ENCODE peak calls at places on chromosomes 4 and X, in seven cellular contexts. One of them, this sample, is unnamed. For H3K27me3, the result is how much of the 10 kb centered on the place peaks cover.

GRCh38 chrX:6667048-6667768 is 132.3 kb upstream of the VCX3A start:
- DNase-seq in mammary epithelial cell: peak
- DNase-seq in colonic mucosa: no peak
- DNase-seq in astrocyte: no peak
- DNase-seq in fibroblast of lung: no peak
- DNase-seq in H1: no peak
- DNase-seq in HepG2: no peak
- DNase-seq in this sample: no peak

GRCh38 chr4:133839326-133839725 is 362.3 kb downstream of the PABPC4L start:
- DNase-seq in H1: no peak
- DNase-seq in colonic mucosa: no peak
- DNase-seq in astrocyte: no peak
- DNase-seq in mammary epithelial cell: no peak
- DNase-seq in fibroblast of lung: peak
- DNase-seq in HepG2: no peak
- DNase-seq in this sample: no peak

GRCh38 chr4:24244663-24245519 is 339.5 kb downstream of the DHX15 start:
- DNase-seq in astrocyte: peak
- DNase-seq in H1: no peak
- DNase-seq in fibroblast of lung: peak
- DNase-seq in HepG2: no peak
- DNase-seq in mammary epithelial cell: no peak
- DNase-seq in colonic mucosa: no peak
- DNase-seq in this sample: no peak

GRCh38 chrX:134548257-134548732 is 88.3 kb downstream of the HPRT1 start:
- DNase-seq in H1: no peak
- DNase-seq in astrocyte: no peak
- DNase-seq in HepG2: no peak
- DNase-seq in fibroblast of lung: no peak
- DNase-seq in mammary epithelial cell: no peak
- DNase-seq in colonic mucosa: no peak
- DNase-seq in this sample: peak

GRCh38 chrX:1486749-1487361 is 34.1 kb upstream of the ASMTL start:
- DNase-seq in fibroblast of lung: no peak
- DNase-seq in mammary epithelial cell: no peak
- DNase-seq in colonic mucosa: no peak
- DNase-seq in astrocyte: no peak
- DNase-seq in H1: no peak
- DNase-seq in HepG2: no peak
- DNase-seq in this sample: peak

GRCh38 chr4:126869967-126870366 is 762.8 kb upstream of the INTU start:
- DNase-seq in astrocyte: no peak
- DNase-seq in fibroblast of lung: no peak
- DNase-seq in colonic mucosa: no peak
- DNase-seq in H1: no peak
- DNase-seq in mammary epithelial cell: peak
- DNase-seq in HepG2: no peak
- DNase-seq in this sample: no peak

GRCh38 chr4:38091636-38092035 is 131.4 kb downstream of the PTTG2 start:
- DNase-seq in mammary epithelial cell: peak
- DNase-seq in colonic mucosa: no peak
- DNase-seq in astrocyte: peak
- DNase-seq in HepG2: no peak
- DNase-seq in H1: no peak
- DNase-seq in fibroblast of lung: peak
- DNase-seq in this sample: no peak

GRCh38 chr4:78776729-78777555 is 792 bp downstream of the BMP2K start:
- DNase-seq in colonic mucosa: peak
- DNase-seq in HepG2: peak
- DNase-seq in astrocyte: peak
- DNase-seq in fibroblast of lung: peak
- DNase-seq in mammary epithelial cell: peak
- DNase-seq in H1: peak
- DNase-seq in this sample: peak

GRCh38 chr4:6472008-6472386 is 417 bp downstream of the PPP2R2C start:
- DNase-seq in fibroblast of lung: no peak
- DNase-seq in colonic mucosa: peak
- DNase-seq in mammary epithelial cell: no peak
- DNase-seq in astrocyte: no peak
- DNase-seq in H1: no peak
- DNase-seq in HepG2: no peak
- DNase-seq in this sample: no peak

GRCh38 chr4:1377606-1378261 is 28.5 kb downstream of the NKX1-1 start:
- DNase-seq in colonic mucosa: no peak
- DNase-seq in H1: no peak
- DNase-seq in fibroblast of lung: no peak
- DNase-seq in mammary epithelial cell: no peak
- DNase-seq in astrocyte: no peak
- DNase-seq in HepG2: no peak
- DNase-seq in this sample: no peak

GRCh38 chr4:87982446-87982845 is 6.9 kb downstream of the SPP1 start:
- DNase-seq in fibroblast of lung: no peak
- DNase-seq in colonic mucosa: no peak
- DNase-seq in HepG2: no peak
- DNase-seq in astrocyte: peak
- DNase-seq in H1: no peak
- DNase-seq in mammary epithelial cell: no peak
- DNase-seq in this sample: no peak

GRCh38 chr4:138540056-138540800 is 298.1 kb upstream of the SLC7A11 start:
- DNase-seq in astrocyte: peak
- DNase-seq in H1: no peak
- DNase-seq in mammary epithelial cell: peak
- DNase-seq in fibroblast of lung: no peak
- DNase-seq in colonic mucosa: no peak
- DNase-seq in HepG2: no peak
- DNase-seq in this sample: no peak

GRCh38 chr4:77187231-77187630 is 30.2 kb downstream of the CCNG2 start:
- DNase-seq in H1: no peak
- DNase-seq in colonic mucosa: no peak
- DNase-seq in astrocyte: no peak
- DNase-seq in fibroblast of lung: no peak
- DNase-seq in HepG2: no peak
- DNase-seq in mammary epithelial cell: no peak
- DNase-seq in this sample: no peak

GRCh38 chr4:119209077-119209476 is 3.4 kb upstream of the USP53 start:
- DNase-seq in fibroblast of lung: peak
- DNase-seq in H1: no peak
- DNase-seq in colonic mucosa: no peak
- DNase-seq in HepG2: peak
- DNase-seq in astrocyte: peak
- DNase-seq in mammary epithelial cell: peak
- DNase-seq in this sample: no peak

GRCh38 chrX:14963447-14964236 is 90.4 kb downstream of the MOSPD2 start:
- DNase-seq in astrocyte: peak
- DNase-seq in HepG2: no peak
- DNase-seq in H1: no peak
- DNase-seq in colonic mucosa: no peak
- DNase-seq in fibroblast of lung: peak
- DNase-seq in mammary epithelial cell: peak
- DNase-seq in this sample: no peak

GRCh38 chrX:65926095-65927019 is 113.5 kb downstream of the VSIG4 start:
- DNase-seq in HepG2: no peak
- DNase-seq in astrocyte: no peak
- DNase-seq in H1: no peak
- DNase-seq in fibroblast of lung: no peak
- DNase-seq in colonic mucosa: no peak
- DNase-seq in mammary epithelial cell: no peak
- DNase-seq in this sample: peak

GRCh38 chrX:154468217-154468616 is 10.1 kb downstream of the PLXNA3 start:
- DNase-seq in fibroblast of lung: no peak
- DNase-seq in astrocyte: no peak
- DNase-seq in mammary epithelial cell: no peak
- DNase-seq in colonic mucosa: no peak
- DNase-seq in H1: no peak
- DNase-seq in HepG2: no peak
- DNase-seq in this sample: no peak

GRCh38 chr4:89988268-89988667 is 93.6 kb downstream of the MMRN1 start:
- DNase-seq in fibroblast of lung: no peak
- DNase-seq in mammary epithelial cell: no peak
- DNase-seq in HepG2: no peak
- DNase-seq in H1: no peak
- DNase-seq in astrocyte: no peak
- DNase-seq in colonic mucosa: no peak
- DNase-seq in this sample: no peak
- H3K27me3 ChIP-seq in fibroblast of lung: under half
- H3K27me3 ChIP-seq in mammary epithelial cell: under half
- H3K27me3 ChIP-seq in HepG2: under half
- H3K27me3 ChIP-seq in H1: under half
- H3K27me3 ChIP-seq in astrocyte: under half
- H3K27me3 ChIP-seq in colonic mucosa: under half
- H3K27me3 ChIP-seq in this sample: under half

GRCh38 chr4:74056858-74057562 is 18.5 kb upstream of the CXCL3 start:
- DNase-seq in colonic mucosa: no peak
- DNase-seq in fibroblast of lung: peak
- DNase-seq in astrocyte: peak
- DNase-seq in mammary epithelial cell: peak
- DNase-seq in H1: no peak
- DNase-seq in HepG2: no peak
- DNase-seq in this sample: no peak

GRCh38 chr4:74056114-74056857 is 17.8 kb upstream of the CXCL3 start:
- DNase-seq in colonic mucosa: no peak
- DNase-seq in astrocyte: peak
- DNase-seq in mammary epithelial cell: peak
- DNase-seq in HepG2: no peak
- DNase-seq in H1: no peak
- DNase-seq in fibroblast of lung: peak
- DNase-seq in this sample: no peak

GRCh38 chr4:74058048-74058651 is 19.7 kb upstream of the CXCL3 start:
- DNase-seq in mammary epithelial cell: no peak
- DNase-seq in HepG2: no peak
- DNase-seq in fibroblast of lung: no peak
- DNase-seq in H1: no peak
- DNase-seq in colonic mucosa: no peak
- DNase-seq in astrocyte: no peak
- DNase-seq in this sample: no peak

GRCh38 chr4:74059161-74059829 is 20.8 kb upstream of the CXCL3 start:
- DNase-seq in fibroblast of lung: no peak
- DNase-seq in mammary epithelial cell: no peak
- DNase-seq in colonic mucosa: no peak
- DNase-seq in H1: no peak
- DNase-seq in HepG2: no peak
- DNase-seq in astrocyte: no peak
- DNase-seq in this sample: no peak

DNA sequence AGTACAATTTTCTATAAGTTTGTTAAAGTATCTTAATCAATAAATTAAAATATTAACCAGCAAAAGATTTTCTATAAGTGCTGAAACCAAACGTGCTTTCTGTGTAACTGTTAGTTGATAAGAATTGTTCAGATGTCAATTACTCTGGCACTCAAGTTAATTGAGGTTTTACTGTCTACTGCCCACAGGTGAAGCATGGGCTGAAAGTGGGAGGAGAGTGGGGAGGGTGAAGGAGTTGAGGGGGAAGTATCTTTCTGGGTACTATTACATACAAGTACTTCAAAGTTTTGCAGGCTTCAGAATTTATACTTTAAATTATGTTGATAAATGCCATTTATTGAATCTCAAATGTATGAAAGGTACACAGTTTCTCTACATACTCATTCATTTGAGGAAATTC is 19.1 kb upstream of the CXCL3 start:
- DNase-seq in H1: no peak
- DNase-seq in fibroblast of lung: no peak
- DNase-seq in astrocyte: no peak
- DNase-seq in mammary epithelial cell: no peak
- DNase-seq in colonic mucosa: no peak
- DNase-seq in HepG2: no peak
- DNase-seq in this sample: no peak
- H3K9ac ChIP-seq in H1: no peak
- H3K9ac ChIP-seq in fibroblast of lung: no peak
- H3K9ac ChIP-seq in astrocyte: no peak
- H3K9ac ChIP-seq in mammary epithelial cell: no peak
- H3K9ac ChIP-seq in colonic mucosa: no peak
- H3K9ac ChIP-seq in HepG2: no peak
- H3K9ac ChIP-seq in this sample: no peak

GRCh38 chrX:114889454-114889853 is 128.0 kb downstream of the IL13RA2 start:
- DNase-seq in astrocyte: no peak
- DNase-seq in fibroblast of lung: no peak
- DNase-seq in HepG2: no peak
- DNase-seq in H1: no peak
- DNase-seq in colonic mucosa: no peak
- DNase-seq in mammary epithelial cell: no peak
- DNase-seq in this sample: no peak
- H3K27me3 ChIP-seq in astrocyte: under half
- H3K27me3 ChIP-seq in fibroblast of lung: under half
- H3K27me3 ChIP-seq in HepG2: under half
- H3K27me3 ChIP-seq in H1: under half
- H3K27me3 ChIP-seq in colonic mucosa: under half
- H3K27me3 ChIP-seq in mammary epithelial cell: under half
- H3K27me3 ChIP-seq in this sample: under half

GRCh38 chrX:54483946-54484345 is 12.1 kb downstream of the FGD1 start:
- DNase-seq in fibroblast of lung: no peak
- DNase-seq in H1: no peak
- DNase-seq in colonic mucosa: no peak
- DNase-seq in mammary epithelial cell: no peak
- DNase-seq in HepG2: no peak
- DNase-seq in astrocyte: no peak
- DNase-seq in this sample: no peak
- H3K9ac ChIP-seq in fibroblast of lung: no peak
- H3K9ac ChIP-seq in H1: no peak
- H3K9ac ChIP-seq in colonic mucosa: no peak
- H3K9ac ChIP-seq in mammary epithelial cell: no peak
- H3K9ac ChIP-seq in HepG2: no peak
- H3K9ac ChIP-seq in astrocyte: no peak
- H3K9ac ChIP-seq in this sample: no peak

GRCh38 chrX:131067216-131067615 is 9.1 kb downstream of the ARHGAP36 start:
- DNase-seq in HepG2: no peak
- DNase-seq in fibroblast of lung: no peak
- DNase-seq in colonic mucosa: no peak
- DNase-seq in mammary epithelial cell: no peak
- DNase-seq in astrocyte: no peak
- DNase-seq in H1: no peak
- DNase-seq in this sample: no peak
- H3K27me3 ChIP-seq in HepG2: under half
- H3K27me3 ChIP-seq in fibroblast of lung: under half
- H3K27me3 ChIP-seq in colonic mucosa: under half
- H3K27me3 ChIP-seq in mammary epithelial cell: under half
- H3K27me3 ChIP-seq in astrocyte: under half
- H3K27me3 ChIP-seq in H1: under half
- H3K27me3 ChIP-seq in this sample: under half

DNA sequence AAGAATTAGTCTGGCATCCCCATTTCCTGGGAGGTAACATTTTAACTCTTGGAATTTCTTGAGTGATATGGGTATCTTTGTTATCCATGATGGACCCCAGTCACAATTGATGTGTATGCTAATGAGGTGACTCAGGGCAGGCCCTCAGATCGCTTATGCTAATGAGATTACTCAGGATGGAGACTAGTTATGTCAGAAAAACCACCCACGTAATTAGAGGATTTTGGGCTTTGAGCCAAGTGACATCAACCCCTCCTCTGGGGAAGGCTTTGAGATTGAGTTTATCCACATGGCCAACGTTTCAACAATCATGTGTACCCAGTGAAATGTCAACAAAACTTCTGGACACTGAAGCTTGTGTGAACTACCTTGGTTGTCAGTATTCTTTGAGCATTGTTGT is 772.7 kb downstream of the STPG2 start:
- DNase-seq in mammary epithelial cell: no peak
- DNase-seq in HepG2: peak
- DNase-seq in colonic mucosa: no peak
- DNase-seq in astrocyte: peak
- DNase-seq in H1: no peak
- DNase-seq in fibroblast of lung: no peak
- DNase-seq in this sample: no peak
- H3K9ac ChIP-seq in mammary epithelial cell: no peak
- H3K9ac ChIP-seq in HepG2: no peak
- H3K9ac ChIP-seq in colonic mucosa: no peak
- H3K9ac ChIP-seq in astrocyte: no peak
- H3K9ac ChIP-seq in H1: no peak
- H3K9ac ChIP-seq in fibroblast of lung: no peak
- H3K9ac ChIP-seq in this sample: no peak